ENCODE peak calls at places on chromosomes 13 and 19, in nine cellular contexts. One of them, this sample, is unnamed.

GRCh38 chr19:21483589-21484170 is 21.7 kb upstream of the ZNF429 start:
- DNase-seq in fibroblast of villous mesenchyme: peak; percentile 52
- DNase-seq in endodermal cell: peak; percentile 93
- DNase-seq in mammary epithelial cell: no peak
- DNase-seq in heart left ventricle: no peak
- DNase-seq in thoracic aorta: no peak
- DNase-seq in fibroblast of lung: no peak
- DNase-seq in fibroblast of pulmonary artery: peak; percentile 6
- DNase-seq in neural progenitor cell: peak; percentile 45
- DNase-seq in this sample: peak; percentile 10

GRCh38 chr13:40974460-40975407 is 44.4 kb downstream of the ELF1 start:
- DNase-seq in mammary epithelial cell: peak; percentile 23
- DNase-seq in fibroblast of villous mesenchyme: peak; percentile 69
- DNase-seq in endodermal cell: peak; percentile 64
- DNase-seq in heart left ventricle: no peak
- DNase-seq in fibroblast of lung: peak; percentile 51
- DNase-seq in neural progenitor cell: peak; percentile 66
- DNase-seq in fibroblast of pulmonary artery: peak; percentile 84
- DNase-seq in thoracic aorta: no peak
- DNase-seq in this sample: peak; percentile 42

GRCh38 chr19:33394006-33394722 is 20.7 kb downstream of the CEBPG start:
- DNase-seq in heart left ventricle: no peak
- DNase-seq in thoracic aorta: no peak
- DNase-seq in fibroblast of villous mesenchyme: peak; percentile 67
- DNase-seq in fibroblast of lung: peak; percentile 74
- DNase-seq in neural progenitor cell: no peak
- DNase-seq in fibroblast of pulmonary artery: peak; percentile 73
- DNase-seq in endodermal cell: no peak
- DNase-seq in mammary epithelial cell: peak; percentile 75
- DNase-seq in this sample: peak; percentile 93

GRCh38 chr19:7926021-7926726 is at the start of gene CTXN1:
- DNase-seq in thoracic aorta: no peak
- DNase-seq in fibroblast of villous mesenchyme: peak; percentile 54
- DNase-seq in endodermal cell: peak; percentile 93
- DNase-seq in fibroblast of lung: peak; percentile 40
- DNase-seq in neural progenitor cell: peak; percentile 91
- DNase-seq in mammary epithelial cell: no peak
- DNase-seq in heart left ventricle: peak; percentile 66
- DNase-seq in fibroblast of pulmonary artery: peak; percentile 51
- DNase-seq in this sample: peak; percentile 31

GRCh38 chr19:15672580-15673175 is at the start of gene CYP4F12:
- DNase-seq in neural progenitor cell: no peak
- DNase-seq in fibroblast of villous mesenchyme: peak; percentile 1
- DNase-seq in fibroblast of pulmonary artery: peak; percentile 20
- DNase-seq in fibroblast of lung: no peak
- DNase-seq in endodermal cell: no peak
- DNase-seq in mammary epithelial cell: peak; percentile 33
- DNase-seq in heart left ventricle: peak; percentile 89
- DNase-seq in thoracic aorta: no peak
- DNase-seq in this sample: peak; percentile 17

GRCh38 chr19:14432817-14433453 is at the start of gene PKN1:
- DNase-seq in fibroblast of lung: no peak
- DNase-seq in thoracic aorta: no peak
- DNase-seq in fibroblast of villous mesenchyme: peak; percentile 23
- DNase-seq in heart left ventricle: peak; percentile 79
- DNase-seq in neural progenitor cell: peak; percentile 91
- DNase-seq in endodermal cell: peak; percentile 84
- DNase-seq in mammary epithelial cell: no peak
- DNase-seq in fibroblast of pulmonary artery: peak; percentile 28
- DNase-seq in this sample: peak; percentile 35

GRCh38 chr13:82257790-82258507 is 1624.3 kb downstream of the SLITRK1 start:
- DNase-seq in endodermal cell: no peak
- DNase-seq in fibroblast of pulmonary artery: no peak
- DNase-seq in neural progenitor cell: no peak
- DNase-seq in mammary epithelial cell: no peak
- DNase-seq in thoracic aorta: no peak
- DNase-seq in fibroblast of lung: no peak
- DNase-seq in fibroblast of villous mesenchyme: no peak
- DNase-seq in heart left ventricle: no peak
- DNase-seq in this sample: no peak

GRCh38 chr19:28498404-28498976 is 714.5 kb downstream of the UQCRFS1 start:
- DNase-seq in neural progenitor cell: no peak
- DNase-seq in mammary epithelial cell: no peak
- DNase-seq in thoracic aorta: no peak
- DNase-seq in fibroblast of lung: peak; percentile 62
- DNase-seq in fibroblast of villous mesenchyme: no peak
- DNase-seq in endodermal cell: no peak
- DNase-seq in heart left ventricle: no peak
- DNase-seq in fibroblast of pulmonary artery: no peak
- DNase-seq in this sample: no peak

GRCh38 chr13:45276887-45277286 is 64.1 kb downstream of the TPT1 start:
- DNase-seq in fibroblast of pulmonary artery: no peak
- DNase-seq in neural progenitor cell: no peak
- DNase-seq in fibroblast of lung: no peak
- DNase-seq in heart left ventricle: no peak
- DNase-seq in endodermal cell: no peak
- DNase-seq in fibroblast of villous mesenchyme: no peak
- DNase-seq in mammary epithelial cell: no peak
- DNase-seq in thoracic aorta: no peak
- DNase-seq in this sample: no peak

GRCh38 chr13:77042566-77043177 is 15.7 kb upstream of the FBXL3 start:
- DNase-seq in fibroblast of villous mesenchyme: no peak
- DNase-seq in thoracic aorta: no peak
- DNase-seq in endodermal cell: no peak
- DNase-seq in fibroblast of lung: no peak
- DNase-seq in neural progenitor cell: no peak
- DNase-seq in heart left ventricle: no peak
- DNase-seq in fibroblast of pulmonary artery: no peak
- DNase-seq in mammary epithelial cell: no peak
- DNase-seq in this sample: no peak

GRCh38 chr13:110925023-110925608 is 10.2 kb upstream of the ANKRD10 start:
- DNase-seq in fibroblast of lung: no peak
- DNase-seq in thoracic aorta: no peak
- DNase-seq in fibroblast of villous mesenchyme: peak; percentile 33
- DNase-seq in mammary epithelial cell: no peak
- DNase-seq in fibroblast of pulmonary artery: peak; percentile 15
- DNase-seq in endodermal cell: peak; percentile 74
- DNase-seq in heart left ventricle: no peak
- DNase-seq in neural progenitor cell: peak; percentile 55
- DNase-seq in this sample: no peak

GRCh38 chr13:73961181-73961580 is 173.0 kb downstream of the KLF12 start:
- DNase-seq in fibroblast of lung: no peak
- DNase-seq in mammary epithelial cell: no peak
- DNase-seq in fibroblast of villous mesenchyme: no peak
- DNase-seq in endodermal cell: no peak
- DNase-seq in thoracic aorta: no peak
- DNase-seq in fibroblast of pulmonary artery: no peak
- DNase-seq in neural progenitor cell: no peak
- DNase-seq in heart left ventricle: no peak
- DNase-seq in this sample: no peak

GRCh38 chr19:46144756-46145155 is 3.3 kb upstream of the IGFL2 start:
- DNase-seq in thoracic aorta: no peak
- DNase-seq in fibroblast of pulmonary artery: no peak
- DNase-seq in fibroblast of villous mesenchyme: no peak
- DNase-seq in neural progenitor cell: no peak
- DNase-seq in mammary epithelial cell: no peak
- DNase-seq in endodermal cell: no peak
- DNase-seq in fibroblast of lung: no peak
- DNase-seq in heart left ventricle: no peak
- DNase-seq in this sample: no peak

GRCh38 chr19:56507446-56508281 is at the start of gene ZNF471:
- DNase-seq in heart left ventricle: peak; percentile 99
- DNase-seq in fibroblast of pulmonary artery: peak; percentile 99
- DNase-seq in fibroblast of villous mesenchyme: peak; percentile 97
- DNase-seq in mammary epithelial cell: peak; percentile 97
- DNase-seq in thoracic aorta: peak; percentile 96
- DNase-seq in fibroblast of lung: peak; percentile 98
- DNase-seq in neural progenitor cell: peak; percentile 96
- DNase-seq in endodermal cell: peak; percentile 95
- DNase-seq in this sample: peak; percentile 98

GRCh38 chr19:40512473-40513344 is 45.9 kb downstream of the SPTBN4 start:
- DNase-seq in heart left ventricle: no peak
- DNase-seq in thoracic aorta: no peak
- DNase-seq in fibroblast of lung: peak; percentile 34
- DNase-seq in endodermal cell: peak; percentile 84
- DNase-seq in fibroblast of villous mesenchyme: no peak
- DNase-seq in neural progenitor cell: peak; percentile 81
- DNase-seq in fibroblast of pulmonary artery: peak; percentile 9
- DNase-seq in mammary epithelial cell: peak; percentile 52
- DNase-seq in this sample: peak; percentile 13

GRCh38 chr13:104854698-104855097 is 1680.8 kb downstream of the EFNB2 start:
- DNase-seq in heart left ventricle: no peak
- DNase-seq in fibroblast of lung: no peak
- DNase-seq in endodermal cell: no peak
- DNase-seq in fibroblast of pulmonary artery: no peak
- DNase-seq in thoracic aorta: no peak
- DNase-seq in mammary epithelial cell: no peak
- DNase-seq in neural progenitor cell: no peak
- DNase-seq in fibroblast of villous mesenchyme: no peak
- DNase-seq in this sample: no peak

GRCh38 chr13:112210401-112210800 is 143.5 kb downstream of the SOX1 start:
- DNase-seq in thoracic aorta: no peak
- DNase-seq in endodermal cell: peak; percentile 80
- DNase-seq in fibroblast of pulmonary artery: no peak
- DNase-seq in heart left ventricle: no peak
- DNase-seq in neural progenitor cell: peak; percentile 63
- DNase-seq in mammary epithelial cell: no peak
- DNase-seq in fibroblast of lung: no peak
- DNase-seq in fibroblast of villous mesenchyme: no peak
- DNase-seq in this sample: no peak

GRCh38 chr13:97502192-97502591 is 68.2 kb downstream of the RAP2A start:
- DNase-seq in thoracic aorta: no peak
- DNase-seq in endodermal cell: no peak
- DNase-seq in heart left ventricle: peak; percentile 28
- DNase-seq in neural progenitor cell: no peak
- DNase-seq in mammary epithelial cell: no peak
- DNase-seq in fibroblast of pulmonary artery: peak; percentile 62
- DNase-seq in fibroblast of villous mesenchyme: peak; percentile 52
- DNase-seq in fibroblast of lung: no peak
- DNase-seq in this sample: no peak

GRCh38 chr13:72932250-72932649 is 126.6 kb upstream of the KLF5 start:
- DNase-seq in fibroblast of lung: no peak
- DNase-seq in mammary epithelial cell: no peak
- DNase-seq in endodermal cell: no peak
- DNase-seq in heart left ventricle: no peak
- DNase-seq in neural progenitor cell: no peak
- DNase-seq in fibroblast of villous mesenchyme: peak; percentile 65
- DNase-seq in fibroblast of pulmonary artery: no peak
- DNase-seq in thoracic aorta: no peak
- DNase-seq in this sample: peak; percentile 16

DNA sequence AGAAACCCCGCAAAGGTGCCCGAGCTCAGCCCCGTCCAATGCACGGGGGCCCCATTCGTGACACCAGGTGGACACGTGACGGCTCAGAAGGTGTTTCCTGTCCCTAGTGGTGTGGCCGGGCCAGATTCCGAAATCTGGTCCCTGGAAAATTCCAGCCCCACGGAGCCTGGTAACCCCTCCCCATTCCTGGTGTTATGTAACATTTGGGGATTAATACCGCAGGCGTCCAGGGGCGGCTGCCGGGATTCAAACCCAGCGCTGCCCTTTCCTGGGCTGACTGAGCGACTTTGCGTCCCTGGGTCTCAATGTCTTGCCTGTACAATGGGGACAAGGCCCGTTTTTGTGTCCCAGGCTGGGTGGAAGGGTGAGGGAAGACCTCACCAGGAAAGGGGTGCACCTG is 1.0 kb upstream of the PLK5 start:
- DNase-seq in mammary epithelial cell: no peak
- DNase-seq in fibroblast of pulmonary artery: no peak
- DNase-seq in neural progenitor cell: no peak
- DNase-seq in thoracic aorta: no peak
- DNase-seq in endodermal cell: no peak
- DNase-seq in fibroblast of villous mesenchyme: peak; percentile 11
- DNase-seq in fibroblast of lung: no peak
- DNase-seq in heart left ventricle: no peak
- DNase-seq in this sample: no peak
- TF ChIP-seq CTCF in mammary epithelial cell: no peak
- TF ChIP-seq CTCF in fibroblast of pulmonary artery: no peak
- TF ChIP-seq CTCF in neural progenitor cell: no peak
- TF ChIP-seq CTCF in thoracic aorta: no peak
- TF ChIP-seq CTCF in endodermal cell: no peak
- TF ChIP-seq CTCF in fibroblast of villous mesenchyme: no peak
- TF ChIP-seq CTCF in fibroblast of lung: no peak
- TF ChIP-seq CTCF in heart left ventricle: no peak
- TF ChIP-seq CTCF in this sample: no peak

DNA sequence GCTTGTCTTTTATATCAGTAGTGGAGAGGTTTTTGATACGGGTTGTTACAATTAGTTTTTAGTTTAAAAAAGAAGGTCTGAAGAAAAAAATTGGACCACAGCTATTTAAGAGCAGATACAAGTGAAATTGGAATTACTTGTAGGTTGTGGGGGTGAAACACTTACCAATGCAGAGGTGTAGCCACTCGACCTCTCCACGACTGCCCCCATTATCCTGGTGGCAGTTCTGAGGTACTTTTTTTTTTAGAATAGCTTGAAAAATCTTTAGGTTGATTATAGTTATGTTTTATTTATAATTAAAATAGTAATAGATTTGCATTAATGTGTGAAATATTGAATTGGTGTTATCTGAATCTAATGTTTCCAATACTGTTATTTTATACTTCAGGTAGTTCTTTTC is 60.7 kb downstream of the PAN3 start:
- DNase-seq in fibroblast of villous mesenchyme: no peak
- DNase-seq in neural progenitor cell: no peak
- DNase-seq in fibroblast of pulmonary artery: no peak
- DNase-seq in thoracic aorta: no peak
- DNase-seq in fibroblast of lung: no peak
- DNase-seq in endodermal cell: no peak
- DNase-seq in heart left ventricle: no peak
- DNase-seq in mammary epithelial cell: no peak
- DNase-seq in this sample: no peak
- TF ChIP-seq CTCF in fibroblast of villous mesenchyme: no peak
- TF ChIP-seq CTCF in neural progenitor cell: no peak
- TF ChIP-seq CTCF in fibroblast of pulmonary artery: no peak
- TF ChIP-seq CTCF in thoracic aorta: peak; percentile 14
- TF ChIP-seq CTCF in fibroblast of lung: no peak
- TF ChIP-seq CTCF in endodermal cell: peak; percentile 64
- TF ChIP-seq CTCF in heart left ventricle: peak; percentile 20
- TF ChIP-seq CTCF in mammary epithelial cell: no peak
- TF ChIP-seq CTCF in this sample: no peak

DNA sequence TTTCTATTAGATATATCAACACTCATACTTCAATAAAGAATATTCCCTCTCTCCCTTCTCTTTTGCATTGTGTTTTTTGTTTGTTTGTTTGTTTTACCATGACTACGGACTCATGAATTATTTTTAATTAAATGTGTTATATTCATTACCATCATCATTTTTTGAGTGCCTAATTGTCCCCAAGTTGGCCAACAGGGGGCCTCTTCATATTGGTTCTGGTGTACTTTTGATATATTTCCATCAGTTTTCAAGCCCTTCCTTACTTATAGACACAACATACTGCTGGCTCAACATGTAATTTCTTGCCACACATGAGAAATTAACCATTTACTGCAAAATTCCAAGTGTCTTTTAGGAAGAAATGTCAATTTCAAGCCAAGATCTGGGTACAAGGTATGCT is 54.5 kb upstream of the GPC6 start:
- DNase-seq in thoracic aorta: no peak
- DNase-seq in fibroblast of lung: no peak
- DNase-seq in fibroblast of villous mesenchyme: no peak
- DNase-seq in endodermal cell: no peak
- DNase-seq in heart left ventricle: no peak
- DNase-seq in fibroblast of pulmonary artery: no peak
- DNase-seq in mammary epithelial cell: no peak
- DNase-seq in neural progenitor cell: peak; percentile 7
- DNase-seq in this sample: no peak
- TF ChIP-seq CTCF in thoracic aorta: no peak
- TF ChIP-seq CTCF in fibroblast of lung: peak; percentile 27
- TF ChIP-seq CTCF in fibroblast of villous mesenchyme: peak; percentile 41
- TF ChIP-seq CTCF in endodermal cell: peak; percentile 84
- TF ChIP-seq CTCF in heart left ventricle: no peak
- TF ChIP-seq CTCF in fibroblast of pulmonary artery: peak; percentile 23
- TF ChIP-seq CTCF in mammary epithelial cell: peak; percentile 34
- TF ChIP-seq CTCF in neural progenitor cell: peak; percentile 69
- TF ChIP-seq CTCF in this sample: peak; percentile 26

GRCh38 chr19:35612559-35613321 is at the start of gene HAUS5:
- DNase-seq in fibroblast of villous mesenchyme: peak; percentile 92
- DNase-seq in fibroblast of lung: peak; percentile 86
- DNase-seq in neural progenitor cell: peak; percentile 97
- DNase-seq in thoracic aorta: peak; percentile 78
- DNase-seq in fibroblast of pulmonary artery: peak; percentile 90
- DNase-seq in endodermal cell: peak; percentile 98
- DNase-seq in mammary epithelial cell: peak; percentile 93
- DNase-seq in heart left ventricle: peak; percentile 90
- DNase-seq in this sample: peak; percentile 85
- TF ChIP-seq CTCF in fibroblast of villous mesenchyme: no peak
- TF ChIP-seq CTCF in fibroblast of lung: no peak
- TF ChIP-seq CTCF in neural progenitor cell: peak; percentile 4
- TF ChIP-seq CTCF in thoracic aorta: no peak
- TF ChIP-seq CTCF in fibroblast of pulmonary artery: no peak
- TF ChIP-seq CTCF in endodermal cell: no peak
- TF ChIP-seq CTCF in mammary epithelial cell: no peak
- TF ChIP-seq CTCF in heart left ventricle: no peak
- TF ChIP-seq CTCF in this sample: no peak

This sample was measured in AG10803.